ENCODE peak calls at places on chromosomes 16 and 17, in four cellular contexts. Q, R, D and A are unnamed samples.

GRCh38 chr16:26334218-26335111 is 642.7 kb downstream of the HS3ST4 start:
- DNase-seq in Q (no peak), R (no peak), D (no peak), A (no peak)

GRCh38 chr16:87057291-87057881 is 259.8 kb downstream of the C16orf95 start:
- DNase-seq in Q (no peak), R (no peak), D (no peak), A (no peak)

GRCh38 chr16:11249233-11250061 is 6.6 kb downstream of the SOCS1 start:
- DNase-seq in Q (no peak), R (no peak), D (no peak), A (peak)

GRCh38 chr16:28172331-28172730 is 39.4 kb downstream of the XPO6 start:
- DNase-seq in Q (no peak), R (no peak), D (no peak), A (no peak)

GRCh38 chr16:84266451-84266850 is 26.6 kb upstream of the KCNG4 start:
- DNase-seq in Q (peak), R (peak), D (no peak), A (peak)

GRCh38 chr17:37839196-37839978 is 84.8 kb upstream of the TBC1D3K start:
- DNase-seq in Q (no peak), R (no peak), D (no peak), A (no peak)

GRCh38 chr17:7834554-7834890 is 505 bp downstream of the KDM6B start:
- DNase-seq in Q (peak), R (no peak), D (peak), A (peak)

GRCh38 chr17:67481808-67482207 is 104.7 kb downstream of the PITPNC1 start:
- DNase-seq in Q (no peak), R (peak), D (no peak), A (peak)

GRCh38 chr17:13346996-13347762 is 254.6 kb downstream of the HS3ST3A1 start:
- DNase-seq in Q (peak), R (peak), D (no peak), A (peak)

GRCh38 chr17:78378225-78379133 is at the start of gene PGS1:
- DNase-seq in Q (peak), R (peak), D (peak), A (peak)

GRCh38 chr16:59605706-59606105 is 871.6 kb upstream of the GOT2 start:
- DNase-seq in Q (no peak), R (peak), D (no peak), A (no peak)

GRCh38 chr17:79174905-79175856 is 100.6 kb downstream of the ENGASE start:
- DNase-seq in Q (no peak), R (no peak), D (no peak), A (no peak)

GRCh38 chr16:23877107-23878070 is 41.6 kb downstream of the PRKCB start:
- DNase-seq in Q (no peak), R (no peak), D (no peak), A (no peak)

GRCh38 chr17:8470447-8471047 is 34.9 kb downstream of the NDEL1 start:
- DNase-seq in Q (peak), R (peak), D (no peak), A (peak)

GRCh38 chr17:74325743-74326379 is at the start of gene KIF19:
- DNase-seq in Q (no peak), R (no peak), D (peak), A (no peak)

GRCh38 chr17:38747385-38748328 is 479 bp downstream of the PCGF2 start:
- DNase-seq in Q (no peak), R (no peak), D (no peak), A (no peak)

GRCh38 chr16:11978080-11978479 is 1.5 kb downstream of the SNX29 start:
- DNase-seq in Q (no peak), R (no peak), D (no peak), A (no peak)

GRCh38 chr17:63652106-63652505 is 29.9 kb downstream of the MAP3K3 start:
- DNase-seq in Q (no peak), R (no peak), D (no peak), A (no peak)

GRCh38 chr17:64148699-64149098 is 18.8 kb upstream of the ERN1 start:
- DNase-seq in Q (no peak), R (no peak), D (peak), A (no peak)

GRCh38 chr17:44840936-44841335 is 6.7 kb upstream of the HIGD1B start:
- DNase-seq in Q (no peak), R (no peak), D (no peak), A (no peak)

GRCh38 chr16:56532714-56533113 is 12.9 kb upstream of the BBS2 start:
- DNase-seq in Q (no peak), R (no peak), D (no peak), A (no peak)

GRCh38 chr17:76955191-76955590 is 87.0 kb downstream of the MGAT5B start:
- DNase-seq in Q (no peak), R (no peak), D (no peak), A (no peak)

GRCh38 chr17:73841431-73842060 is 197.3 kb upstream of the SDK2 start:
- DNase-seq in Q (no peak), R (no peak), D (no peak), A (peak)

GRCh38 chr16:58198739-58199411 is 969 bp upstream of the CSNK2A2 start:
- DNase-seq in Q (no peak), R (no peak), D (no peak), A (no peak)

GRCh38 chr17:10384175-10384574 is 11.4 kb upstream of the MYH13 start:
- DNase-seq in Q (no peak), R (peak), D (no peak), A (no peak)
- H3K4me3 ChIP-seq in Q (no peak), R (no peak), D (no peak), A (no peak)

DNA sequence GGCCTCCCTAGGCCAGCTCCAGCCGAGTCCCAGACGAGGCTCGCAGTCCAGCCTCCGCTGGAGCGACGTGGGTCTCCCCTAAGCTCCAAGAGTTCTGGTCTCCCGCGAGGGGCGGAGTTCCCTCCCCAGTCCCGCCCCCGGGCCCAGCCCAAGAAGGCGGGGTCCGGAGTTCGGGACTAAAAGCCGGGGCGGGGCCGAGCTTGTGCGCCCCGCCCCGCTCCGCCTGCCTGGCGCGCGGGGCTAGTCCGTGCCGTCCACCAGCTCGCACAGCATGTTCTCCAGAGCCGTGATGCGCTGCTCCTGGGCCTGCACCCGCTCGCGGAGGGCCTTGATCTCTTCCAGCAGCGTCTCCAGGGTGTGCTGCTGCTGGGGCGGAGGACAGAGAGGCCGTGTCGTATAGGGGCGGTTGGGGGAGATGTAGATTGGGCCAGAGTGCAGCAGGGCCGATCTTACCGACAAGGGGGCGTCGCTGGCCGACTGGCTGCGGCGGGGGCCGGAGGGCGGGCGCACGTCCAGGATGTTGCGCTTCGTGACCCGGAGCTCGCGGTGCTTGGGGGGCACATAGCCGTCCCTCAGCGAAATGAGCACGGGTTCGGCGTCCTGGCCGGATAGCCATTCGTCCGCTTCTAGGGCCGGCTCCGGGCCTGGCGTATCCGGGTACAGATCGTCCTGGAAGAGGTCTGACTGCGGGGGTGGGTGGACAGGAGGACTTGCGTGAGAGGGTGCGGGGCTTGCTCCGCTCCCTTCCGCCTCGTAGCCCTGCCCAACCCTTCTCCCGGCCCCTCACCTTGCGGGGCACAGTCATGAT is 7.0 kb downstream of the CORO6 start:
- DNase-seq in Q (peak), R (peak), D (peak), A (peak)
- H3K4me3 ChIP-seq in Q (peak), R (peak), D (no peak), A (peak)

GRCh38 chr17:3963214-3964201 is 729 bp downstream of the ATP2A3 start:
- DNase-seq in Q (no peak), R (no peak), D (peak), A (no peak)
- H3K4me3 ChIP-seq in Q (no peak), R (no peak), D (peak), A (no peak)

GRCh38 chr17:49576906-49577650 is 1.4 kb downstream of the NXPH3 start:
- DNase-seq in Q (no peak), R (no peak), D (no peak), A (no peak)

GRCh38 chr17:49574945-49575523 is 637 bp upstream of the NXPH3 start:
- DNase-seq in Q (no peak), R (no peak), D (no peak), A (no peak)

GRCh38 chr17:49574283-49574892 is 1.3 kb upstream of the NXPH3 start:
- DNase-seq in Q (no peak), R (no peak), D (no peak), A (no peak)

GRCh38 chr17:49576121-49576905 is 642 bp downstream of the NXPH3 start:
- DNase-seq in Q (no peak), R (peak), D (no peak), A (peak)

DNA sequence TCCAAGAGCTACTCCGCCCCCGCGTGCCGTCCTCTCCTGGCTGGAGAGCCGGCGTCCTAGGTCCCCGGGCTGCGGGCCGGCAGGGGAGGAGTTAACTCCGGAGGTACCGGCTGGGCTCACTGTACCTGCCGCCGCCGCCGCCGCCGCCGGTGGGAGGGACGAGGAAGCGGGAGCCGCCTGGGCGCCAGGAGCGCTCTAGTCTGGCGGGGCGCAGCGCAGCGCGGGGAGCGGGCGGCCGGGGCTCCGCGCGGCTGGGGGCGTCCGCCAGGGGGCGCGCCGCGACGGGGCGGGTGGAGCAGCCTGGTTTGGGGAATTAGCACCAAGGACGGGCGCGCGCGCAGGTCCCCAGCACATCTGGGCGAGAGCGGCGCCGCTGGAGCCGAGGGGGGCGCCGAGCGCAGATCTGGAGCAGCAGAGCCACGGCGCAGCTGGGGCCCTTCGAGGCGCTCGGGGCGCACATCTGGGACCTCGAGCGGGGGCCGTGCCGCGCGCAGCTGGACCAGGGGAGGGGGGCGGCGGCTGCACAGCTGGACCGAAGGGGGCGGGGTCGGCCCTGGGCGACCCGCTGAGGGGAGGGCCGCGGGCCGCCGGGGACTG is at the start of gene NXPH3:
- DNase-seq in Q (no peak), R (peak), D (peak), A (peak)
- H3K4me3 ChIP-seq in Q (peak), R (peak), D (no peak), A (peak)

GRCh38 chr16:30382398-30383015 is at the start of gene SEPTIN1:
- DNase-seq in Q (no peak), R (no peak), D (no peak), A (no peak)
- H3K4me3 ChIP-seq in Q (no peak), R (no peak), D (no peak), A (no peak)

DNA sequence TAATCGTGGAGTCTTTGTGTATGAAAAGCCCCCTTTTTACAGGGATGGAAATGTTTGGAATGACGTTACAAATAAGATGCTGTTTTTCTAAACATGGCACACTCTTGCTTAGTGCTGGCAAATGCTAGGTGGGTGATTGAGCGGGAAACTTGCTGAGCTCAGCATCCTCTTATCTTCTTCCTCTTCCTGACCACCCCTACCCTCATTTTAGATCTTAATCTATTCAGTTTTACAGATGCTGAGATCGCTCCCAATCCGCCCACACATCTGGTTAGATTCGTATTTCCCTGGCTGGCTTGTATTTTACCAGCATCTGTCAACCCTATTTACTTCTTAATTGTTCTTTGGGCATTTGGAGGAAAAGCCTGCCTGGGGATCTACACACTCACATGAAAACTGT is 258.3 kb downstream of the HS3ST3B1 start:
- DNase-seq in Q (no peak), R (no peak), D (no peak), A (no peak)
- H3K4me3 ChIP-seq in Q (no peak), R (no peak), D (no peak), A (no peak)

GRCh38 chr16:49592507-49593422 is 219.2 kb downstream of the C16orf78 start:
- DNase-seq in Q (peak), R (peak), D (no peak), A (peak)

GRCh38 chr16:49596119-49596518 is 222.5 kb downstream of the C16orf78 start:
- DNase-seq in Q (peak), R (peak), D (no peak), A (no peak)

GRCh38 chr16:49593423-49594040 is 219.9 kb downstream of the C16orf78 start:
- DNase-seq in Q (no peak), R (no peak), D (no peak), A (no peak)

GRCh38 chr16:49596699-49597291 is 223.2 kb downstream of the C16orf78 start:
- DNase-seq in Q (peak), R (no peak), D (no peak), A (no peak)

DNA sequence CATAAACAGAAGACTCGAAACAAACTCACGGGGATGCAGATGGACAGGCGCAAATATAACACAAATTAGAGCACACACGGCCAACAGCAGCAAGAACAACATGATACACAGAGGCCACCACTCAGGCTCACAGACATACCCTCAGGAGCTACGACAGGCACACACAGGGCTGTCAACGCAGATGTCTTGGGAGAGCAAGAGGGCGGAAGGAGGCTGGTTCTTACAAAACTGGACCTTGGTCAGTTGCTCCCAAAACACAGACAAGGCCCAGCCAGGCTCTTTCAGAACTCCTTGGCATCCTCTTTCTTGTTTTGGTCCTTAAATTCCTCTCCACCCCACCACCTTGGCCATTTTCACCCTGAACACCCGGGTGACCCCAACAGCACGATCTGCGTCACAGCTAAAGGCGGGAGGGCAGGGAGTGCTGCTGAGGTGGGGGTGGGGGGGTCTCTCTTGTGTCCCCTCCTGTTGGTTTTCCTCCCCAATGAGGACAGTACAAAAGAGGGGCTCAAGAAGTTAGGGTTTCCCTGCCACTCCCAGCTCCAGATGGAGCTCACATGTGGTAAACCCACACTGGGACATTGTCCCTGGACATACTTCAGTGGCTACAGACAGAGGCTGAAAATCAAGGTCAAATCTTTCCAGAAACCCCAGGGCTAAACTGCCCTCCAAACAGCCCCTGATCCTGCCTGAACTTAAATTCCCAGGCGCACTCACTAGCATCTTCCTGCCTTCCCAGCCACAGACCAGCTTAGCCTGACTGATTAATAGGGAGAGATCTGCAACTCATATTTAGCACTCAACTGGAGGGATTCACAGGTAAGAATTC is 221.3 kb downstream of the C16orf78 start:
- DNase-seq in Q (no peak), R (no peak), D (no peak), A (no peak)
- H3K4me3 ChIP-seq in Q (no peak), R (no peak), D (no peak), A (no peak)

GRCh38 chr17:57432507-57433277 is 176.4 kb downstream of the MSI2 start:
- DNase-seq in Q (no peak), R (no peak), D (no peak), A (no peak)
- H3K4me3 ChIP-seq in Q (no peak), R (no peak), D (no peak), A (no peak)

GRCh38 chr16:2955779-2956565 is 8.1 kb upstream of the KREMEN2 start:
- DNase-seq in Q (no peak), R (no peak), D (no peak), A (no peak)
- H3K4me3 ChIP-seq in Q (no peak), R (no peak), D (no peak), A (no peak)

GRCh38 chr17:75589919-75590303 is 2.3 kb downstream of the MYO15B start:
- DNase-seq in Q (no peak), R (no peak), D (peak), A (no peak)
- H3K4me3 ChIP-seq in Q (no peak), R (no peak), D (no peak), A (peak)